ENCODE peak calls at places on chromosomes 5 and 9, in five cellular contexts. R, Q, W, K and P are unnamed samples.

GRCh38 chr5:169244812-169245211 is 56.1 kb downstream of the SLIT3 start:
- DNase-seq in K (no peak), R (no peak), Q (no peak), W (no peak), P (no peak)

GRCh38 chr9:84170521-84171141 is 169.9 kb downstream of the SLC28A3 start:
- DNase-seq in W (peak), K (no peak), R (peak), Q (peak), P (peak)

GRCh38 chr5:133316346-133317343 is 264.8 kb downstream of the HSPA4 start:
- DNase-seq in R (peak), K (no peak), Q (no peak), W (peak), P (peak)

GRCh38 chr5:55160493-55161209 is 680 bp downstream of the GPX8 start:
- DNase-seq in Q (no peak), R (peak), W (peak), K (no peak), P (peak)

GRCh38 chr5:116579139-116579538 is 4.5 kb upstream of the SEMA6A start:
- DNase-seq in Q (no peak), K (no peak), W (no peak), R (no peak), P (peak)

GRCh38 chr9:89382026-89382986 is 64.0 kb downstream of the SECISBP2 start:
- DNase-seq in K (no peak), Q (no peak), R (no peak), W (no peak), P (no peak)

GRCh38 chr9:26058111-26058895 is 380.1 kb upstream of the TUSC1 start:
- DNase-seq in Q (no peak), K (no peak), R (peak), W (no peak), P (no peak)

GRCh38 chr9:96135071-96135825 is 166.7 kb downstream of the HSD17B3 start:
- DNase-seq in K (no peak), R (peak), W (no peak), Q (no peak), P (peak)

GRCh38 chr5:87645241-87645640 is 232.5 kb upstream of the CCNH start:
- DNase-seq in W (no peak), K (peak), R (no peak), Q (no peak), P (no peak)

GRCh38 chr9:114824130-114824529 is 18.3 kb upstream of the TNFSF15 start:
- DNase-seq in W (no peak), K (no peak), R (peak), Q (no peak), P (peak)

GRCh38 chr5:14212838-14213237 is 69.7 kb downstream of the TRIO start:
- DNase-seq in Q (no peak), R (no peak), W (no peak), K (no peak), P (no peak)

GRCh38 chr5:96816991-96817390 is 9.2 kb upstream of the ERAP1 start:
- DNase-seq in Q (no peak), W (no peak), R (no peak), K (no peak), P (no peak)

GRCh38 chr9:125161284-125161918 is 18.1 kb upstream of the SCAI start:
- DNase-seq in K (no peak), R (peak), W (no peak), Q (no peak), P (peak)

GRCh38 chr9:101418518-101419111 is 17.0 kb downstream of the ALDOB start:
- DNase-seq in Q (no peak), K (no peak), W (no peak), R (no peak), P (no peak)

GRCh38 chr5:120576588-120576987 is 112.5 kb downstream of the PRR16 start:
- DNase-seq in W (no peak), R (no peak), Q (no peak), K (no peak), P (no peak)

GRCh38 chr9:18405240-18405639 is 68.7 kb upstream of the ADAMTSL1 start:
- DNase-seq in W (no peak), Q (no peak), R (no peak), K (no peak), P (no peak)

GRCh38 chr9:33375238-33375840 is 27.0 kb downstream of the AQP7 start:
- DNase-seq in K (no peak), W (peak), Q (no peak), R (no peak), P (no peak)

GRCh38 chr5:108983456-108984092 is 235.9 kb downstream of the FER start:
- DNase-seq in Q (no peak), W (no peak), K (no peak), R (peak), P (no peak)

GRCh38 chr5:181044662-181045305 is 4.7 kb downstream of the BTNL9 start:
- DNase-seq in W (no peak), Q (no peak), R (no peak), K (no peak), P (no peak)

GRCh38 chr5:135217669-135218485 is 181.2 kb downstream of the MACROH2A1 start:
- DNase-seq in K (no peak), R (no peak), W (peak), Q (no peak), P (no peak)

GRCh38 chr5:146653560-146653959 is 137.6 kb upstream of the GPR151 start:
- DNase-seq in Q (no peak), R (no peak), W (no peak), K (no peak), P (no peak)

GRCh38 chr5:14417792-14418765 is 163.5 kb upstream of the OTULINL start:
- DNase-seq in R (peak), W (no peak), K (no peak), Q (no peak), P (peak)

GRCh38 chr5:171891150-171891549 is 105.5 kb downstream of the SMIM23 start:
- DNase-seq in R (no peak), K (no peak), Q (no peak), W (no peak), P (no peak)

GRCh38 chr9:89395931-89396710 is 77.8 kb downstream of the SECISBP2 start:
- DNase-seq in K (no peak), R (no peak), Q (no peak), W (no peak), P (no peak)

GRCh38 chr5:167792538-167792937 is 498.9 kb upstream of the WWC1 start:
- DNase-seq in R (no peak), Q (no peak), K (no peak), W (no peak), P (no peak)

GRCh38 chr9:68834931-68835520 is 130.0 kb downstream of the PIP5K1B start:
- DNase-seq in Q (no peak), W (no peak), K (no peak), R (no peak), P (no peak)

GRCh38 chr5:171162602-171163001 is 146.4 kb upstream of the TLX3 start:
- DNase-seq in R (peak), K (no peak), W (peak), Q (no peak), P (peak)

GRCh38 chr5:100762163-100762562 is 140.9 kb downstream of the ST8SIA4 start:
- DNase-seq in W (no peak), R (peak), Q (no peak), K (no peak), P (peak)

GRCh38 chr5:32625106-32625505 is 39.7 kb downstream of the SUB1 start:
- DNase-seq in W (no peak), K (no peak), Q (no peak), R (peak), P (peak)

GRCh38 chr5:53908752-53909151 is 348.3 kb downstream of the NDUFS4 start:
- DNase-seq in W (no peak), K (no peak), R (no peak), Q (no peak), P (no peak)

GRCh38 chr9:97774657-97775056 is 77.5 kb upstream of the XPA start:
- DNase-seq in R (no peak), Q (no peak), W (no peak), K (no peak), P (no peak)

GRCh38 chr9:132639322-132639721 is 30.5 kb downstream of the DDX31 start:
- DNase-seq in W (no peak), K (no peak), R (no peak), Q (no peak), P (no peak)